ENCODE peak calls at places on chromosomes 16 and 17, in six cellular contexts. R is uterus, Y is dorsolateral prefrontal cortex, H is AG04450, M is bronchial epithelial cell, Z is heart left ventricle. E is an unnamed sample.

GRCh38 chr16:10988164-10988803 is 43.9 kb downstream of the CLEC16A start:
- DNase-seq in Z (no peak), H (no peak), R (no peak), M (no peak), Y (no peak), E (no peak)

GRCh38 chr17:61291457-61292311 is 108.0 kb upstream of the TBX2 start:
- DNase-seq in M (no peak), R (no peak), H (no peak), Y (no peak), Z (no peak), E (no peak)

GRCh38 chr17:15351925-15352324 is 10.5 kb upstream of the TEKT3 start:
- DNase-seq in Z (no peak), R (peak), M (peak), Y (no peak), H (peak), E (peak)

GRCh38 chr17:48505788-48506187 is 25.0 kb downstream of the HOXB1 start:
- DNase-seq in Y (no peak), M (peak), H (no peak), Z (no peak), R (no peak), E (peak)

GRCh38 chr16:67173808-67174705 is 3.7 kb downstream of the NOL3 start:
- DNase-seq in R (peak), M (peak), Z (peak), Y (peak), H (peak), E (no peak)

GRCh38 chr16:83137326-83137770 is 510.6 kb downstream of the CDH13 start:
- DNase-seq in R (peak), Z (no peak), H (peak), Y (no peak), M (peak), E (peak)

GRCh38 chr17:3952186-3952585 is 12.1 kb downstream of the ATP2A3 start:
- DNase-seq in M (no peak), Y (no peak), H (no peak), R (no peak), Z (no peak), E (no peak)

GRCh38 chr16:24102120-24102740 is 153.9 kb upstream of the CACNG3 start:
- DNase-seq in Z (no peak), M (no peak), Y (no peak), H (no peak), R (no peak), E (no peak)

GRCh38 chr17:42679001-42679491 is 2.3 kb upstream of the PLEKHH3 start:
- DNase-seq in Y (no peak), Z (no peak), H (no peak), R (peak), M (peak), E (no peak)

GRCh38 chr17:75317671-75318070 is 28.4 kb upstream of the SLC25A19 start:
- DNase-seq in Y (no peak), H (no peak), M (no peak), Z (no peak), R (no peak), E (peak)

GRCh38 chr16:17316005-17316404 is 154.8 kb downstream of the XYLT1 start:
- DNase-seq in R (no peak), M (no peak), Y (no peak), Z (no peak), H (no peak), E (no peak)

GRCh38 chr17:2192367-2193028 is 111.1 kb downstream of the SMG6 start:
- DNase-seq in R (no peak), Y (no peak), M (peak), Z (peak), H (peak), E (peak)

GRCh38 chr17:82931696-82932060 is 91.9 kb upstream of the ZNF750 start:
- DNase-seq in Z (peak), M (peak), H (peak), R (peak), Y (peak), E (peak)

GRCh38 chr17:47660064-47660492 is 10.4 kb downstream of the KPNB1 start:
- DNase-seq in Y (no peak), H (no peak), M (no peak), Z (no peak), R (no peak), E (no peak)

GRCh38 chr17:82668631-82669099 is 20.4 kb upstream of the WDR45B start:
- DNase-seq in R (no peak), Y (peak), M (peak), H (peak), Z (peak), E (no peak)

GRCh38 chr16:20768121-20768520 is 4.3 kb downstream of the ACSM3 start:
- DNase-seq in Y (no peak), R (no peak), H (no peak), M (peak), Z (no peak), E (no peak)

GRCh38 chr16:67563708-67564468 is 1.6 kb downstream of the CTCF start:
- DNase-seq in R (peak), M (peak), Y (no peak), H (peak), Z (peak), E (peak)

GRCh38 chr16:13238182-13238581 is 336.8 kb downstream of the SHISA9 start:
- DNase-seq in M (no peak), Y (no peak), H (no peak), Z (no peak), R (no peak), E (no peak)

GRCh38 chr17:17681744-17682292 is 560 bp downstream of the RAI1 start:
- DNase-seq in H (no peak), Y (no peak), M (no peak), Z (peak), R (peak), E (no peak)

GRCh38 chr17:69669441-69670178 is 255.1 kb downstream of the MAP2K6 start:
- DNase-seq in R (no peak), M (peak), Y (no peak), H (peak), Z (no peak), E (peak)

GRCh38 chr17:53971361-53971760 is 148.6 kb downstream of the KIF2B start:
- DNase-seq in Z (no peak), H (no peak), M (no peak), R (no peak), Y (no peak), E (no peak)

GRCh38 chr16:49704586-49705155 is 151.2 kb downstream of the ZNF423 start:
- DNase-seq in Y (no peak), M (no peak), H (no peak), Z (no peak), R (no peak), E (no peak)

GRCh38 chr17:38536661-38537060 is 69.1 kb downstream of the SRCIN1 start:
- DNase-seq in Y (no peak), H (no peak), R (no peak), M (no peak), Z (no peak), E (no peak)

GRCh38 chr16:85303354-85303883 is 191.1 kb upstream of the CIBAR2 start:
- DNase-seq in Y (no peak), M (peak), H (no peak), Z (peak), R (peak), E (no peak)

GRCh38 chr17:78330570-78331224 is 29.2 kb downstream of the SOCS3 start:
- DNase-seq in Y (no peak), H (no peak), Z (no peak), R (peak), M (no peak), E (no peak)

GRCh38 chr16:16062023-16062932 is 112.9 kb downstream of the ABCC1 start:
- DNase-seq in R (no peak), H (no peak), Y (no peak), M (no peak), Z (no peak), E (no peak)

GRCh38 chr17:28657756-28658155 is 4.0 kb downstream of the SDF2 start:
- DNase-seq in H (no peak), M (peak), R (no peak), Y (no peak), Z (no peak), E (no peak)

GRCh38 chr16:88455610-88456355 is 2.7 kb downstream of the ZFPM1 start:
- DNase-seq in M (peak), R (no peak), Z (no peak), Y (peak), H (no peak), E (no peak)

GRCh38 chr17:74815671-74816370 is 39.7 kb upstream of the NAT9 start:
- DNase-seq in H (no peak), R (no peak), Y (no peak), M (no peak), Z (no peak), E (no peak)

GRCh38 chr16:12210258-12210880 is 233.8 kb downstream of the SNX29 start:
- DNase-seq in Y (no peak), R (no peak), M (no peak), H (no peak), Z (no peak), E (no peak)

GRCh38 chr17:13114601-13115024 is 96.8 kb upstream of the ELAC2 start:
- DNase-seq in M (no peak), H (peak), R (no peak), Y (peak), Z (peak), E (peak)

DNA sequence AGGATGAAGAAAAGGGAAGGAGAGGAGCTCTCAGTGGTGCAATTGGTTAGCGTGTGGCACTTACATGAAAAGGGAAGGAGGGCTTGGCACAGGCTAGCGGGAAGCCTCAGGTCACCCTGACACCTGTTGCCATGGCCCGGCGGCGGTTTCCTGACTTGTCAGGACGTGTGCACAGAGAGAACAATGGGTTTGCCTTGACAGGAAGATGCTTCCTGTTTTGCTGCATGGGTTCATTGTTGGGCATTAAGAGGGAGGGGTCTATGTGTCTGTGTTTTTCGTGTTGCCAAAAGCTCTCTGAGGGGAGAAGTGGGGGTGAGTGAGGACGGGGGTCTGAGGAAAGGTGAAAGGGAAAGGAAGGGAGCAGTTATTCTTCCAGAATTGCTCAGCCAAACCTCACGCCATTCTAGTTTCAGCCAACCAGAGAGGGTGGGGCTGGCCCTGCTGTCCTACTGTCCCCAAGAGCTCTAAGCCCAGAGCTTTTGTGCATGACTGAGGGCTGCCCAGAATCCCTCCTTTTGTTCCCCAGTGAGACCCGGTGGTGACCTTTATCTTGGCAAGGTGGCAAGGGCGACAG is 17.1 kb upstream of the CCR7 start:
- DNase-seq in H (no peak), Y (no peak), R (no peak), M (peak), Z (peak), E (no peak)
- H3K4me3 ChIP-seq in H (no peak), Y (no peak), R (no peak), M (no peak), Z (no peak), E (no peak)

DNA sequence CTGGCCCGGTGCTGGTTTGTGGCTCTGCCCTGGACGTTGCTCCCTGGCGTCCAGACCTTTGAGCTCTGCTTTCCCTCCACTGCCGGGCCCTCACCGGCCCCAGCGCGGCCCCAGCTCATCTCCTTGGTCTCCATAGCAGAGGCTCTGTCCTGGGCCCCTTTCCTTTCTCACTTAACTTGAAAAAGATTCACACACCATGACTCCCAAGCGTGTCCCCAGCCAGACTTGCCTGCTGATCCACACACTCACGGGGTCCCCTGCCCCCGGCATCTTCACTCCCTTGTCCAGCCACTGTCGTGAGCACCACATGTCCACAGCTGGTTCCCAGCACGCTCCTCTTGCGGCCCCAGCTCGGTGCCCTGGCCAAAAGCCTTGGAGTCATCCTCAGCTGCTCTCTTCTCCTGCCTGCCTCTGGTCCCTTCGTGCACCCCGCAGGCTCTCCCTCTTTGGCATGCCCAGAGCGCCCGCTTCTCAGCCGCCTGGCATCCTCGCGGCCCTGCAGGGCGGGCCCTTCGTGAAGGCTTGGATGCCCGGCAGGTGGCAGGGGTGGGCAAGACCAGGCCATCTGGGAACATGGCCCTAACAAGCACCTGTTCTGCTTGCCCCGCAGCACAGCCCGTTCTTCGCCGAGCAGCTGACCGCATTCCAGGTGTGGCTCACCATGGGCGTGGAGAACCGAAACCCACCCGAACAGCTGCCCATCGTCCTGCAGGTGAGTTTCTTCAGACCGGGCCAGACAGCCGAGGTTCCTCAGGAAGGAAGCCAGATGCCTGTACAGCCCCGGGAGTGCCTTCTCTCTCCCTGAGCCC is 145.6 kb upstream of the CHMP6 start:
- DNase-seq in M (no peak), H (no peak), R (no peak), Y (no peak), Z (no peak), E (no peak)
- H3K4me3 ChIP-seq in M (no peak), H (no peak), R (no peak), Y (no peak), Z (no peak), E (no peak)

DNA sequence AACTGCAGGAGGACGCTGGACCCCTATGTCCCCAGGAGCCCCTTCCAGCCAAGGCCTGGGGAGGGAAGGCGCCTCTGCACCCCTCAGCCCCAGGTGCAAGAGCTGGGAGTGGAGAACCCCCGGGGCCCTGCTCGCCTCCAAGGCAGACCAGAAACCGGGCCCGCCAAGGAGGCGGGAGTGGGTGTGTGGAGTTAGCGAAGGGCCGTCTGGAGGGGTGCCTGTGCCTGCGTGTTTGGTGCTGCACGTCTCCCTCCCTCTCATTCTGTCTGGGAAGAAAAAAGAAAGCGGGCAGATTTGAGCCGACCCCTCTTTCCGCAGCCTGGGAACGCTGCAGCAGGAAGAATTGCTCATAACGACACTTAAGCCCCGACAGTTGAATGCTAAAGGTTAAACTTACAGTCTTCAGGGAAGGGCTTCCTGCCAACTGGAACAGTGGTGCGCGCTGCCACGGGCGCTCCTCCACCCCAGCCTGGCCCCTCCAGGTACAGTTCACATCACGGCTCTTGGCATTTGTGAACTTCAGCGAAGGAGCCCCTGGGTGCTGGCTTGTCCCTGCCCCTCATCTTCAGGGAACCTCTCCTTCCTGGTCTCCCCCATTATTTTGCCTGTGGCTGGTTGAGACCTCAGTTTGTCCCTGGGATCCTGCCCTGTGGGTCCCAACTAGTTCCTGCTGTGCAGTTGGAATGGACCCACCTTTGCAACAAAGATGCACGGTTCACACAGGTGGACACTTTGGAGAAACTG is 19.2 kb upstream of the ZFHX3 start:
- DNase-seq in Y (no peak), M (peak), R (no peak), Z (peak), H (no peak), E (no peak)
- H3K4me3 ChIP-seq in Y (no peak), M (no peak), R (peak), Z (peak), H (peak), E (no peak)

GRCh38 chr17:77320501-77321256 is 179.9 kb downstream of the SEC14L1 start:
- DNase-seq in M (no peak), R (peak), Y (no peak), H (no peak), Z (no peak), E (no peak)
- H3K4me3 ChIP-seq in M (no peak), R (peak), Y (peak), H (peak), Z (peak), E (peak)

DNA sequence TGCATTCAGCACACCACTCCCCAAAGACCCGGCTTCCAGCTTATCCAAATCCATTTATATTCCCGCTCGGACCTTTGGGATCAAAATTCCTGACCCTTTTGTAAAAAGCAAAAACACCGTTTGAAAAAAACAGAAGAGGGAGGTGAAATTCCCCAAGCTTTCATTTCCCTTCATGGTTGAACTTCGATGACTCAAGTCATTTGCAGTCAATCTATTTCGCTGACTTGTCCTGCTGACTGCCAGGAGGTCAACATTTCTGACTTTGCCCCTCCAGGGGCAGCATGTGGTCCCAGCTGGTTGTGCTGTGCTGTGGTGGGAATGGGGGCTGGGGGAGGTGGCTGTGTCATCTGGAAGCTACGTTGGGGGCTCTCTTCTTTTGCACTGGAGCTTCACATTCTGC is 87.5 kb upstream of the IRX3 start:
- DNase-seq in R (no peak), H (no peak), Z (no peak), Y (no peak), M (no peak), E (no peak)
- H3K4me3 ChIP-seq in R (no peak), H (no peak), Z (no peak), Y (no peak), M (no peak), E (peak)

DNA sequence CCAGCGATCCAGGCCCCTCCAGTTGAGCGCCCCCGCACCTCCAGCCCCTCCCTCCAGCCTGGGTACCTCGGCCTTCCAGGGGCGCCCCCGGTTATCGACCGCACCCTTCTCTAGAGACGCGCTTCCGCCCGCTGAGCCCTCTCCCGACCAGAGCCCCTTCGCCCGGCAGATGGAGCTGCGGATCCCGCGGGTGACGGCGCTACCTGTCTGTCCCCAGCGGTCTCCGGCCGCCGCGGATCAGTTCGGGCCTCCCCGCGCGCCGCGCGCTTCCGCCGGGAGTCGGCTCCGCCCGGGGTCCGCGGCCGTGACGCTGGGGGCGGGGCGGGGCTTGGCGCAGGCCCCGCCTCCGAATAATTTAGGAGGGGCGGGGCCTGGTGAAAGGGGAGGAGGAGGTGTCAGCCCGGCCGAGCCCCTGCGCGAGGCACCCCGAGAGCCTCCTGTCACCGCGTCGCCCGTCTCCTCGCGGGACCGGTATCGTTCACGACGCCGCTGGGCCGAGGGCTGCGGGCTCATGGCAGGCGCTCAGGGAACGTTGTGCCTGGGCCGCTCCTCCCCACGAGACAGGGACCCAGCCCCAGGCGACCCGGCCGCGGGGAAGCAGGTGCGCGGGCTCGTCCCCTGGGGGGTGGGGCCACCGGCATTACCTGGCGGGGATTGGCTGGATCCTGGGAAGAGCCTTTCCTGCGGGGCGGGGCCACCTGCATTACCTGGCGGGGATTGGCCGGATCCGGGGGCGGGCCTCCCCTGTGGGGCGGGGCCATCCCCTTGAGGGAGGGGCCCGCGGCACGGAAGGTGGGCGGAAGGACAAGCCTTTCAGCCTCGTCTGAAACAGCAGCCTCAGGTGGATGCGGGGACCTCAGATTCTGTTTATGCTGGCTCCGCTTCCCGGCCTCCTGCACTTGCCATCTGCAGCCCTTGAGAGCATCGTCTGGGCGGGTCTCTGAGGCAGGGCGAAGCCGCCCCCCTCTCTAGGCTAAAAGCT is at the start of gene SPATA2L:
- DNase-seq in R (peak), Y (peak), Z (peak), M (peak), H (no peak), E (peak)
- H3K4me3 ChIP-seq in R (peak), Y (peak), Z (peak), M (peak), H (peak), E (peak)

E was measured in astrocyte of the cerebellum.